ENCODE peak calls at places on chromosomes 1 and 21, in nine cellular contexts. One of them, this sample, is unnamed.

GRCh38 chr1:31765516-31765915 is 1.4 kb upstream of the ADGRB2 start:
- DNase-seq in CD8-positive, alpha-beta T cell: no peak
- DNase-seq in aorta: no peak
- DNase-seq in Peyer's patch: no peak
- DNase-seq in thyroid gland: no peak
- DNase-seq in spleen: no peak
- DNase-seq in heart right ventricle: no peak
- DNase-seq in psoas muscle: peak
- DNase-seq in upper lobe of left lung: no peak
- DNase-seq in this sample: no peak

GRCh38 chr1:48093696-48094518 is 96.7 kb upstream of the TRABD2B start:
- DNase-seq in aorta: peak
- DNase-seq in heart right ventricle: peak
- DNase-seq in upper lobe of left lung: peak
- DNase-seq in CD8-positive, alpha-beta T cell: peak
- DNase-seq in thyroid gland: peak
- DNase-seq in spleen: peak
- DNase-seq in Peyer's patch: peak
- DNase-seq in psoas muscle: no peak
- DNase-seq in this sample: no peak

GRCh38 chr1:75937034-75937433 is 4.8 kb upstream of the ASB17 start:
- DNase-seq in aorta: no peak
- DNase-seq in spleen: no peak
- DNase-seq in psoas muscle: no peak
- DNase-seq in thyroid gland: no peak
- DNase-seq in Peyer's patch: no peak
- DNase-seq in upper lobe of left lung: no peak
- DNase-seq in CD8-positive, alpha-beta T cell: no peak
- DNase-seq in heart right ventricle: no peak
- DNase-seq in this sample: no peak

GRCh38 chr21:28632718-28633408 is 359.8 kb downstream of the LTN1 start:
- DNase-seq in Peyer's patch: no peak
- DNase-seq in aorta: no peak
- DNase-seq in CD8-positive, alpha-beta T cell: no peak
- DNase-seq in thyroid gland: no peak
- DNase-seq in spleen: no peak
- DNase-seq in upper lobe of left lung: no peak
- DNase-seq in psoas muscle: no peak
- DNase-seq in heart right ventricle: no peak
- DNase-seq in this sample: no peak

GRCh38 chr1:95548211-95548610 is 314.2 kb downstream of the RWDD3 start:
- DNase-seq in Peyer's patch: no peak
- DNase-seq in psoas muscle: no peak
- DNase-seq in thyroid gland: no peak
- DNase-seq in CD8-positive, alpha-beta T cell: no peak
- DNase-seq in heart right ventricle: no peak
- DNase-seq in aorta: no peak
- DNase-seq in upper lobe of left lung: no peak
- DNase-seq in spleen: no peak
- DNase-seq in this sample: no peak

GRCh38 chr1:33272930-33273329 is 16.6 kb downstream of the ZNF362 start:
- DNase-seq in heart right ventricle: no peak
- DNase-seq in psoas muscle: no peak
- DNase-seq in upper lobe of left lung: no peak
- DNase-seq in spleen: no peak
- DNase-seq in aorta: peak
- DNase-seq in CD8-positive, alpha-beta T cell: no peak
- DNase-seq in thyroid gland: no peak
- DNase-seq in Peyer's patch: no peak
- DNase-seq in this sample: peak

GRCh38 chr1:60425528-60425927 is 352.0 kb upstream of the C1orf87 start:
- DNase-seq in spleen: no peak
- DNase-seq in heart right ventricle: no peak
- DNase-seq in upper lobe of left lung: no peak
- DNase-seq in aorta: no peak
- DNase-seq in CD8-positive, alpha-beta T cell: no peak
- DNase-seq in thyroid gland: no peak
- DNase-seq in Peyer's patch: no peak
- DNase-seq in psoas muscle: no peak
- DNase-seq in this sample: no peak

GRCh38 chr1:26050255-26050640 is 4.3 kb upstream of the SLC30A2 start:
- DNase-seq in CD8-positive, alpha-beta T cell: no peak
- DNase-seq in spleen: no peak
- DNase-seq in heart right ventricle: no peak
- DNase-seq in aorta: no peak
- DNase-seq in Peyer's patch: no peak
- DNase-seq in psoas muscle: no peak
- DNase-seq in upper lobe of left lung: no peak
- DNase-seq in thyroid gland: no peak
- DNase-seq in this sample: no peak

GRCh38 chr1:203439086-203439620 is 36.5 kb upstream of the PRELP start:
- DNase-seq in spleen: no peak
- DNase-seq in heart right ventricle: no peak
- DNase-seq in CD8-positive, alpha-beta T cell: no peak
- DNase-seq in psoas muscle: no peak
- DNase-seq in upper lobe of left lung: no peak
- DNase-seq in thyroid gland: no peak
- DNase-seq in aorta: no peak
- DNase-seq in Peyer's patch: no peak
- DNase-seq in this sample: no peak

GRCh38 chr1:91885331-91885715 is 628 bp downstream of the TGFBR3 start:
- DNase-seq in upper lobe of left lung: peak
- DNase-seq in psoas muscle: peak
- DNase-seq in Peyer's patch: peak
- DNase-seq in aorta: peak
- DNase-seq in CD8-positive, alpha-beta T cell: peak
- DNase-seq in spleen: peak
- DNase-seq in heart right ventricle: peak
- DNase-seq in thyroid gland: no peak
- DNase-seq in this sample: peak

GRCh38 chr21:44487831-44488230 is 32.5 kb downstream of the LRRC3 start:
- DNase-seq in CD8-positive, alpha-beta T cell: peak
- DNase-seq in aorta: no peak
- DNase-seq in psoas muscle: no peak
- DNase-seq in spleen: peak
- DNase-seq in Peyer's patch: no peak
- DNase-seq in upper lobe of left lung: no peak
- DNase-seq in heart right ventricle: no peak
- DNase-seq in thyroid gland: no peak
- DNase-seq in this sample: no peak

GRCh38 chr1:181655756-181656155 is 172.4 kb downstream of the CACNA1E start:
- DNase-seq in heart right ventricle: no peak
- DNase-seq in CD8-positive, alpha-beta T cell: no peak
- DNase-seq in spleen: no peak
- DNase-seq in Peyer's patch: no peak
- DNase-seq in psoas muscle: no peak
- DNase-seq in upper lobe of left lung: no peak
- DNase-seq in thyroid gland: no peak
- DNase-seq in aorta: no peak
- DNase-seq in this sample: no peak

GRCh38 chr1:228151170-228151513 is 1.4 kb downstream of the GJC2 start:
- DNase-seq in aorta: no peak
- DNase-seq in CD8-positive, alpha-beta T cell: no peak
- DNase-seq in spleen: no peak
- DNase-seq in upper lobe of left lung: no peak
- DNase-seq in Peyer's patch: no peak
- DNase-seq in heart right ventricle: no peak
- DNase-seq in thyroid gland: no peak
- DNase-seq in psoas muscle: no peak
- DNase-seq in this sample: peak

GRCh38 chr1:101371259-101371658 is 134.4 kb downstream of the S1PR1 start:
- DNase-seq in CD8-positive, alpha-beta T cell: no peak
- DNase-seq in Peyer's patch: no peak
- DNase-seq in upper lobe of left lung: no peak
- DNase-seq in heart right ventricle: no peak
- DNase-seq in spleen: no peak
- DNase-seq in thyroid gland: no peak
- DNase-seq in aorta: no peak
- DNase-seq in psoas muscle: no peak
- DNase-seq in this sample: no peak

GRCh38 chr1:41621256-41621655 is 136.8 kb upstream of the EDN2 start:
- DNase-seq in thyroid gland: no peak
- DNase-seq in spleen: no peak
- DNase-seq in Peyer's patch: no peak
- DNase-seq in psoas muscle: no peak
- DNase-seq in CD8-positive, alpha-beta T cell: no peak
- DNase-seq in upper lobe of left lung: no peak
- DNase-seq in aorta: no peak
- DNase-seq in heart right ventricle: no peak
- DNase-seq in this sample: no peak

GRCh38 chr1:26012862-26013261 is 8.7 kb upstream of the EXTL1 start:
- DNase-seq in Peyer's patch: no peak
- DNase-seq in spleen: peak
- DNase-seq in thyroid gland: no peak
- DNase-seq in upper lobe of left lung: no peak
- DNase-seq in aorta: no peak
- DNase-seq in heart right ventricle: no peak
- DNase-seq in psoas muscle: no peak
- DNase-seq in CD8-positive, alpha-beta T cell: no peak
- DNase-seq in this sample: no peak

DNA sequence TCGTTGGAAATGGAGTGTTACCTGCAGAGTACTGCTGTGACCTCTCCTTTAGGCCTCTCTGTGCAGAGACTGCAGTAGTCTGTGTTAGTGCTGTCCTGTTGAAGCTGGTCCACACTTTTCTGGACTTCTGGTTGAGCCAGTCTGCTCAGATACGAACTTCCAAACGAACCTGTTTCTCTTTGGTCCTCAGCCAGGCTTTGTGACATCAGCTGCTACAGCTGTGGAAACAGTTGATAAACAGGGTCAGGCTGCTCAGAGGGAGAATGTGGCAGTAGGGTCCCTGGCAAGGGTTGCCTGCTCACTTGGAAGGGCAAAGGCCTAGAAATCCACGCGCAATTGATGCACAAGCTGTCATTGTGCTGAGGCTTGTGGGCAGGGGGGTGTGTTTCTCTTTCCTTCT is 98.8 kb downstream of the NOS1AP start:
- DNase-seq in psoas muscle: no peak
- DNase-seq in heart right ventricle: no peak
- DNase-seq in aorta: no peak
- DNase-seq in upper lobe of left lung: no peak
- DNase-seq in spleen: no peak
- DNase-seq in Peyer's patch: no peak
- DNase-seq in CD8-positive, alpha-beta T cell: no peak
- DNase-seq in thyroid gland: peak
- DNase-seq in this sample: no peak
- H3K4me3 ChIP-seq in psoas muscle: no peak
- H3K4me3 ChIP-seq in heart right ventricle: no peak
- H3K4me3 ChIP-seq in aorta: no peak
- H3K4me3 ChIP-seq in upper lobe of left lung: no peak
- H3K4me3 ChIP-seq in spleen: no peak
- H3K4me3 ChIP-seq in Peyer's patch: no peak
- H3K4me3 ChIP-seq in CD8-positive, alpha-beta T cell: no peak
- H3K4me3 ChIP-seq in thyroid gland: no peak
- H3K4me3 ChIP-seq in this sample: no peak

GRCh38 chr1:10940838-10941237 is 71.6 kb upstream of the TARDBP start:
- DNase-seq in upper lobe of left lung: no peak
- DNase-seq in heart right ventricle: no peak
- DNase-seq in spleen: no peak
- DNase-seq in psoas muscle: no peak
- DNase-seq in thyroid gland: no peak
- DNase-seq in Peyer's patch: no peak
- DNase-seq in CD8-positive, alpha-beta T cell: no peak
- DNase-seq in aorta: no peak
- DNase-seq in this sample: no peak
- H3K27ac ChIP-seq in upper lobe of left lung: no peak
- H3K27ac ChIP-seq in heart right ventricle: no peak
- H3K27ac ChIP-seq in spleen: no peak
- H3K27ac ChIP-seq in psoas muscle: no peak
- H3K27ac ChIP-seq in thyroid gland: no peak
- H3K27ac ChIP-seq in Peyer's patch: no peak
- H3K27ac ChIP-seq in CD8-positive, alpha-beta T cell: no peak
- H3K27ac ChIP-seq in aorta: no peak
- H3K27ac ChIP-seq in this sample: no peak

DNA sequence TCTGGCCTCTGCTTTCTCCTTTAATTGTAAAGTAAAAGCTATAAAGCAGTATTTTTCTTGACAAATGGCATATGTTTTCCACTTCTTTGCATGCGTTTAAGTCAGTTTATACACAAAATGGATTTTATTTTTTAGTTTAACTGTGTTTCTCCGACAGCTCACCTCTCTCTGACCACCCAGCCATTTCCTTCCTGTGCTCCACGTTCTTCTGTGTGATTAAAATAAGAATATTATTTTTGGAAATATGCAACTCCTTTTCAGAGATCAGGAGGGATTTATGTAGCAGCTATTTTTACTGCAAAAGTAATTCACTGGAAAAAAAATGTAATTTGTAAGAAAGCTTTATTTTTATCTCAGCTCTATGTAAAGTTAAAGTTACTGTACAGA is 18.0 kb downstream of the ETS2 start:
- DNase-seq in Peyer's patch: no peak
- DNase-seq in psoas muscle: no peak
- DNase-seq in upper lobe of left lung: no peak
- DNase-seq in spleen: no peak
- DNase-seq in heart right ventricle: no peak
- DNase-seq in aorta: no peak
- DNase-seq in CD8-positive, alpha-beta T cell: no peak
- DNase-seq in thyroid gland: no peak
- DNase-seq in this sample: no peak
- H3K4me3 ChIP-seq in Peyer's patch: no peak
- H3K4me3 ChIP-seq in psoas muscle: no peak
- H3K4me3 ChIP-seq in upper lobe of left lung: no peak
- H3K4me3 ChIP-seq in spleen: no peak
- H3K4me3 ChIP-seq in heart right ventricle: no peak
- H3K4me3 ChIP-seq in aorta: no peak
- H3K4me3 ChIP-seq in CD8-positive, alpha-beta T cell: no peak
- H3K4me3 ChIP-seq in thyroid gland: no peak
- H3K4me3 ChIP-seq in this sample: no peak

GRCh38 chr1:10537082-10537766 is 62.5 kb downstream of the PEX14 start:
- DNase-seq in psoas muscle: no peak
- DNase-seq in aorta: no peak
- DNase-seq in Peyer's patch: no peak
- DNase-seq in thyroid gland: no peak
- DNase-seq in spleen: no peak
- DNase-seq in upper lobe of left lung: no peak
- DNase-seq in heart right ventricle: no peak
- DNase-seq in CD8-positive, alpha-beta T cell: no peak
- DNase-seq in this sample: no peak

GRCh38 chr1:10538608-10539355 is 64.0 kb downstream of the PEX14 start:
- DNase-seq in CD8-positive, alpha-beta T cell: no peak
- DNase-seq in thyroid gland: no peak
- DNase-seq in heart right ventricle: no peak
- DNase-seq in psoas muscle: no peak
- DNase-seq in spleen: no peak
- DNase-seq in aorta: peak
- DNase-seq in Peyer's patch: no peak
- DNase-seq in upper lobe of left lung: no peak
- DNase-seq in this sample: no peak

GRCh38 chr1:10540277-10541005 is 65.7 kb downstream of the PEX14 start:
- DNase-seq in spleen: no peak
- DNase-seq in psoas muscle: no peak
- DNase-seq in Peyer's patch: no peak
- DNase-seq in CD8-positive, alpha-beta T cell: no peak
- DNase-seq in aorta: no peak
- DNase-seq in thyroid gland: peak
- DNase-seq in upper lobe of left lung: no peak
- DNase-seq in heart right ventricle: peak
- DNase-seq in this sample: no peak

GRCh38 chr1:10541286-10541685 is 66.5 kb downstream of the PEX14 start:
- DNase-seq in upper lobe of left lung: no peak
- DNase-seq in aorta: no peak
- DNase-seq in heart right ventricle: no peak
- DNase-seq in spleen: no peak
- DNase-seq in psoas muscle: no peak
- DNase-seq in thyroid gland: no peak
- DNase-seq in CD8-positive, alpha-beta T cell: no peak
- DNase-seq in Peyer's patch: no peak
- DNase-seq in this sample: no peak

GRCh38 chr1:10539411-10540043 is 64.8 kb downstream of the PEX14 start:
- DNase-seq in spleen: no peak
- DNase-seq in psoas muscle: no peak
- DNase-seq in aorta: no peak
- DNase-seq in CD8-positive, alpha-beta T cell: no peak
- DNase-seq in thyroid gland: no peak
- DNase-seq in Peyer's patch: no peak
- DNase-seq in upper lobe of left lung: no peak
- DNase-seq in heart right ventricle: no peak
- DNase-seq in this sample: no peak
- H3K27ac ChIP-seq in spleen: no peak
- H3K27ac ChIP-seq in psoas muscle: peak
- H3K27ac ChIP-seq in aorta: no peak
- H3K27ac ChIP-seq in CD8-positive, alpha-beta T cell: no peak
- H3K27ac ChIP-seq in thyroid gland: peak
- H3K27ac ChIP-seq in Peyer's patch: no peak
- H3K27ac ChIP-seq in upper lobe of left lung: no peak
- H3K27ac ChIP-seq in heart right ventricle: peak
- H3K27ac ChIP-seq in this sample: peak